ENCODE peak calls at places on chromosomes 6 and 20, in ten cellular contexts. G is lung, K is prostate gland, W is H9, B is neural progenitor cell, X is DND-41, V is adrenal gland, Z is tibial nerve, Y is cardiac muscle cell, U is lower lobe of right lung. D is an unnamed sample. For H3K4me1 and H3K9me3, the result is how much of the 10 kb centered on the place peaks cover.

GRCh38 chr6:97175806-97176205 is 107.2 kb downstream of the MMS22L start:
- DNase-seq in W (no peak), Y (no peak), K (no peak), G (peak), Z (no peak), B (no peak), U (no peak), X (no peak), V (no peak), D (no peak)

GRCh38 chr6:7909323-7910276 is 988 bp downstream of the TXNDC5 start:
- DNase-seq in Y (peak), V (peak), K (peak), W (peak), G (peak), B (peak), U (peak), Z (no peak), X (peak), D (peak)

GRCh38 chr6:70860044-70860443 is 96.8 kb downstream of the B3GAT2 start:
- DNase-seq in W (no peak), U (no peak), Y (no peak), V (no peak), Z (no peak), B (no peak), G (no peak), K (no peak), X (no peak), D (no peak)

GRCh38 chr6:19322691-19323470 is 514.3 kb upstream of the ID4 start:
- DNase-seq in G (no peak), B (no peak), X (no peak), K (no peak), V (no peak), Z (no peak), W (no peak), U (no peak), Y (peak), D (no peak)

GRCh38 chr6:31865205-31866118 is 2.8 kb upstream of the NEU1 start:
- DNase-seq in G (no peak), U (no peak), B (no peak), W (no peak), Y (peak), X (no peak), K (no peak), Z (no peak), V (no peak), D (no peak)

GRCh38 chr6:95109212-95109611 is 468.1 kb upstream of the MANEA start:
- DNase-seq in W (no peak), U (no peak), V (no peak), G (no peak), Z (no peak), K (no peak), X (no peak), B (no peak), Y (no peak), D (no peak)

GRCh38 chr6:129709451-129709908 is 497 bp downstream of the ARHGAP18 start:
- DNase-seq in W (no peak), X (no peak), U (no peak), Y (peak), B (no peak), V (peak), G (peak), K (no peak), Z (no peak), D (no peak)

GRCh38 chr20:36543187-36544133 is 2.1 kb downstream of the MYL9 start:
- DNase-seq in K (no peak), X (no peak), U (no peak), B (no peak), Z (peak), G (no peak), V (peak), W (no peak), Y (peak), D (peak)

GRCh38 chr6:105952762-105953700 is 133.1 kb upstream of the PRDM1 start:
- DNase-seq in Z (no peak), G (no peak), V (no peak), U (no peak), Y (no peak), X (no peak), B (no peak), K (no peak), W (no peak), D (no peak)

DNA sequence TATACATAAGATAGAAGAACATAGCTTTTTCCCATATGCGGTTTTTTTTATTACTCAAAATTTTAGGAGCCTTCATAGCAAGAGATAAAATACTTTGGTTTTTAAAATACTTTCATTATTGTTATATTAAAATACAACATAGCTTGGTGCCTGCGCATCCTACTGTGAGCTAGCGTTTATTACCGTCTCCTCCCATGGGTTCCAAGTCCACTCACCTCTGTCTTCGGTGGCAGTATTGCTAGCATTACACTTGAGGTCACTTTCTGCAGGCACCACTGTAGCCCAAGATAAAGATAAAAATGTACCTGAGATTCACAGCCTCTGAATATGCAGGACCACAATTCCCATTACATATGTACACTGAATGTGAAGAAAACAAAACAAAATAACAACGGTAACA is 326.7 kb downstream of the TPBG start:
- DNase-seq in U (no peak), Y (no peak), X (no peak), K (no peak), B (no peak), G (no peak), Z (no peak), W (no peak), V (no peak), D (no peak)
- H3K4me1 ChIP-seq in U (under half), Y (under half), X (under half), K (under half), B (under half), G (under half), Z (under half), W (under half), V (under half), D (under half)

DNA sequence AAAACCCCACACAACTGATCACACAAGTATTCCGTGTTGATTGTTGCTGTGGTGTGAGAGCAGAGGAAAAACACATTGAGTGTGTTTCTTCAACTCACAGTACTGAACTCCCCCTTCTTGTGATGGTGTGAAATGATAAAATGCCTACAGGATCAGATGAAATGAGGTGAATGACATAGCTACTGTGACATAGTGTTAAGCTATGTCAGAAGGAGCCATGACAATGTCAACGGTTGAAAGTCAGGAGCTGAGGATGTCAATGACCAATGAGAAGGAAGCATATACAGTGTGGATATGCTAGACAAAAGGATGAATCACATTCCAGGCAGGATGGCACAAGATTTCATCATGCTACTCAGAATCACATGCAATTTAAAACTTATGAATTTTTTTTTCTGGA is 38.8 kb downstream of the WASF1 start:
- DNase-seq in U (no peak), X (no peak), K (no peak), V (no peak), G (no peak), Z (no peak), W (no peak), B (no peak), Y (peak), D (no peak)
- H3K9me3 ChIP-seq in U (under half), X (under half), K (under half), V (under half), G (under half), Z (under half), W (under half), B (under half), Y (under half), D (under half)

GRCh38 chr6:118285791-118286190 is 262.3 kb upstream of the PLN start:
- DNase-seq in G (no peak), K (no peak), X (no peak), Z (no peak), V (no peak), Y (no peak), U (no peak), B (no peak), W (no peak), D (no peak)

GRCh38 chr6:118281291-118281690 is 266.8 kb upstream of the PLN start:
- DNase-seq in Y (no peak), W (peak), V (no peak), G (no peak), K (no peak), B (peak), X (no peak), U (no peak), Z (no peak), D (no peak)

GRCh38 chr6:118288355-118289124 is 259.6 kb upstream of the PLN start:
- DNase-seq in V (no peak), B (no peak), X (no peak), Z (no peak), G (no peak), K (no peak), U (no peak), Y (peak), W (no peak), D (no peak)

GRCh38 chr6:118283759-118284158 is 264.3 kb upstream of the PLN start:
- DNase-seq in Y (peak), X (peak), U (no peak), B (peak), W (no peak), Z (no peak), G (peak), K (peak), V (peak), D (no peak)

DNA sequence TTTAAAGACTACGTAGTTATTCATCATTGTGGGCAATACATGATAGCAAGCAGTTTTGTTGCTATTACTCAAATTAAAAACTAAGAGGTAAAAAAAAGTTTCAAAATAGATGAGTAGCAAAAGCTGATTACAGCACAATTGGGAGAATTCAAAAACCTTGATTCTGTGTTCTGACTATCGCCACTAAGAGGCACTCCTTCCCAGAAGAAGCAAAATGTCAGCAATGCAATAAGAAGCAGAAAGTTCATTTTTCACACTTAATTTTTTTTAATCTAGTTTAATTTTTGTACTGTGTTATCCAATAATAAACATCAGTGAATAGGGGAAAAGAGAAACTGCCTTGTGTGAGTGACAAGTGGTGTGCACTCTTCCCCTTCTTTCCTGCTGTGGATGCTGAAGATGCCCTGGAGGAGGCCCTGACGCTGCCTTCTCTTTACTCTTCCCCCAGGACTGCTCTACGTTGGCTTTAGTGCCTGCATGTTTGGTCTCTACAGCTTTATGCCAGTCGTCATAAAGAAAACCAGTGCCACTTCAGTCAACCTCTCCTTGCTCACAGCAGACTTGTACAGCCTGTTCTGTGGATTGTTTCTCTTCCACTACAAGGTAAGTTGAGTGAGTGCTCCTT is 263.2 kb upstream of the PLN start:
- DNase-seq in V (no peak), Z (no peak), B (no peak), K (no peak), G (no peak), U (no peak), W (no peak), Y (peak), X (no peak), D (no peak)
- TF ChIP-seq CTCF in V (peak), Z (peak), B (peak), K (peak), G (peak), U (peak), W (peak), Y (peak), X (peak), D (peak)

GRCh38 chr6:35047265-35048011 is 93.7 kb downstream of the TCP11 start:
- DNase-seq in U (no peak), Z (no peak), V (peak), W (no peak), K (no peak), B (no peak), X (peak), Y (peak), G (no peak), D (no peak)

GRCh38 chr6:35049885-35050284 is 91.3 kb downstream of the TCP11 start:
- DNase-seq in Y (peak), K (no peak), Z (peak), X (peak), W (no peak), U (no peak), V (peak), G (no peak), B (no peak), D (no peak)

GRCh38 chr6:35048031-35048613 is 93.0 kb downstream of the TCP11 start:
- DNase-seq in W (peak), B (peak), V (peak), K (no peak), G (no peak), Z (no peak), Y (no peak), U (no peak), X (peak), D (no peak)

GRCh38 chr6:35049346-35049745 is 91.8 kb downstream of the TCP11 start:
- DNase-seq in U (no peak), X (no peak), K (no peak), V (no peak), G (no peak), W (no peak), Y (no peak), B (no peak), Z (no peak), D (no peak)

DNA sequence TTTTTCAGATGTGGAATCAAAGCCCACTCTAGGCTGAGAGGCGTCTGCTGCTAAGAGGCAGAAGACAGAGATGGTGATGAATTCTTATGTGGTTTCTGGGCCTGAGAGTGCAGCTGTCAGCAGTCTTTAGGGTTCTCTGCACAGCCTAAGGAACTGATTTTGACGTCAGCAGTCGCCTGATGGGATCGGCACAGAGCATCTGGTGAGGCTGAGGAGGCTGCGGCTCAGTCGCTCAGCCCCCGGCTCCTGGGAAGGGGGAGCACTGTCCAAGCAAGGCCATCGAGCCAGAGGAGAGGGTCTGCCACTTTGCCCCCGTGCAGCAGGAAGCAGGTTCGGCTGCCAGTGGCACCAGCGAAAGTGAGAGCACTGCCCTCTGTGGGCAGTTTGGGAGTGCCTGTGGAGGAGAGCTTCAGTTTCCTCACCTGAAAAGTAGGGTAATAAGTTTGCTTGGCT is 92.5 kb downstream of the TCP11 start:
- DNase-seq in W (peak), X (peak), U (no peak), Y (peak), Z (no peak), V (peak), G (no peak), K (no peak), B (peak), D (peak)
- H3K4me1 ChIP-seq in W (under half), X (half or more), U (half or more), Y (under half), Z (half or more), V (half or more), G (under half), K (under half), B (half or more), D (half or more)

GRCh38 chr6:39998126-39998525 is 63.9 kb upstream of the MOCS1 start:
- DNase-seq in G (no peak), V (no peak), U (no peak), Y (no peak), X (no peak), K (no peak), W (no peak), B (no peak), Z (no peak), D (no peak)
- H3K9me3 ChIP-seq in G (under half), V (under half), U (under half), Y (under half), X (under half), K (under half), W (under half), B (under half), Z (under half), D (under half)

DNA sequence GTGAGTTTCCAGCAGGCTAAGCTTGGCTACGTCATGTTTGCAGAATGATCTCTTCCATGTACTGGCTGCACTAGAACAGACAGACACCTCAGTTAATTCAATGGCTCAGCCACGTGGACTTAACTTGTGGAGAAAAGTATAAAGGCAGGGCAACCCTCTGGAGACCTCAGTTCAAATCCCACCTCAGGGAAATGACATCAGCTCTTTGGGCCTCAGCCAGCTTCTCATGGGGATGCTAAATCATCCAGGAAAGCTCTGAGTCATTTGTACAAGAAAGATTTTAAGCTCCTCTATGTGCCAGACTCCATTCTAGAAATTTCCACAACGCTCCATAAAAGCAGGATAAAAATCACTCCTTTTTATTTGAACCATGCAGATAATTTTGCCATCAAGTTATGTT is 128.5 kb upstream of the SALL4 start:
- DNase-seq in X (no peak), Y (peak), B (no peak), V (no peak), G (no peak), Z (no peak), U (no peak), K (no peak), W (no peak), D (no peak)
- TF ChIP-seq CTCF in X (no peak), Y (no peak), B (no peak), V (no peak), G (no peak), Z (no peak), U (no peak), K (no peak), W (no peak), D (no peak)

D was measured in psoas muscle.